ENCODE peak calls at places on chromosomes 3 and 15, in four cellular contexts. One of them, this sample, is unnamed.

GRCh38 chr3:117688583-117688982 is 979.0 kb downstream of the TUSC7 start:
- DNase-seq in esophagus muscularis mucosa: peak; percentile 82
- DNase-seq in body of pancreas: peak; percentile 9
- DNase-seq in tibial nerve: no peak
- DNase-seq in this sample: no peak

GRCh38 chr15:76863693-76864092 is 41.4 kb downstream of the SCAPER start:
- DNase-seq in esophagus muscularis mucosa: no peak
- DNase-seq in body of pancreas: no peak
- DNase-seq in tibial nerve: no peak
- DNase-seq in this sample: no peak

GRCh38 chr3:31724681-31725080 is 192.0 kb downstream of the STT3B start:
- DNase-seq in esophagus muscularis mucosa: no peak
- DNase-seq in body of pancreas: no peak
- DNase-seq in tibial nerve: no peak
- DNase-seq in this sample: no peak

GRCh38 chr3:129985113-129985512 is 10.6 kb downstream of the TRH start:
- DNase-seq in esophagus muscularis mucosa: no peak
- DNase-seq in body of pancreas: no peak
- DNase-seq in tibial nerve: no peak
- DNase-seq in this sample: peak; percentile 45

GRCh38 chr3:128076783-128077624 is 24.8 kb downstream of the SEC61A1 start:
- DNase-seq in esophagus muscularis mucosa: no peak
- DNase-seq in body of pancreas: peak; percentile 39
- DNase-seq in tibial nerve: no peak
- DNase-seq in this sample: peak; percentile 33

GRCh38 chr3:58568572-58569286 is 8.5 kb downstream of the FAM107A start:
- DNase-seq in esophagus muscularis mucosa: peak; percentile 95
- DNase-seq in body of pancreas: peak; percentile 82
- DNase-seq in tibial nerve: peak; percentile 94
- DNase-seq in this sample: peak; percentile 53

GRCh38 chr3:125141596-125142417 is 70.7 kb downstream of the SLC12A8 start:
- DNase-seq in esophagus muscularis mucosa: no peak
- DNase-seq in body of pancreas: peak; percentile 49
- DNase-seq in tibial nerve: no peak
- DNase-seq in this sample: peak; percentile 41

GRCh38 chr15:62649793-62650420 is 392.6 kb upstream of the TPM1 start:
- DNase-seq in esophagus muscularis mucosa: peak; percentile 74
- DNase-seq in body of pancreas: peak; percentile 15
- DNase-seq in tibial nerve: peak; percentile 32
- DNase-seq in this sample: no peak

GRCh38 chr15:96796841-96797240 is 466.3 kb downstream of the NR2F2 start:
- DNase-seq in esophagus muscularis mucosa: peak; percentile 91
- DNase-seq in body of pancreas: no peak
- DNase-seq in tibial nerve: no peak
- DNase-seq in this sample: no peak

GRCh38 chr15:91040851-91041250 is 18.5 kb upstream of the VPS33B start:
- DNase-seq in esophagus muscularis mucosa: no peak
- DNase-seq in body of pancreas: no peak
- DNase-seq in tibial nerve: no peak
- DNase-seq in this sample: no peak

GRCh38 chr15:100861511-100861991 is 18.1 kb upstream of the ALDH1A3 start:
- DNase-seq in esophagus muscularis mucosa: no peak
- DNase-seq in body of pancreas: no peak
- DNase-seq in tibial nerve: peak; percentile 32
- DNase-seq in this sample: no peak
- H3K4me1 ChIP-seq in esophagus muscularis mucosa: peaks cover 13% of the 10 kb centered on the region
- H3K4me1 ChIP-seq in body of pancreas: no peaks in the 10 kb centered on the region
- H3K4me1 ChIP-seq in tibial nerve: no peaks in the 10 kb centered on the region
- H3K4me1 ChIP-seq in this sample: no peaks in the 10 kb centered on the region

DNA sequence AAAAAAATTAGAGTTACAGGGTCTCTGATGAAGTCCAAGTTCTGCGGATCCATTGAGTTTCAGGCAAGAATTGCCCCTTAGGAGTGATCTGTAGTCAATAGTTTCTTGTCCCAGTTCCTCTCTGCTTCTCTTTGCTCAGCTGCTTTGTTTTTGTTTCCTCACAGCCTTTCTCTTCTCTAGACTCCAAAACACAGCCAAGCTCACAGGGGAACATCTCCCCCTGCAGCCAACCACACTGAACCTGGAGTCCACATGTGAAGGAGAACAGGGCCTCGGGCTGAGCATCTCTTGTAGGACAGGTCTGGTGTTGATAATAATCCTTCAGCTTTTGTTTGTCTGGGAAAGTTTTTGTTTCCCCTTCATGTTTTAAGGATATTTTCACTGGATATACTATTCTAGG is 202.6 kb upstream of the ATP10A start:
- DNase-seq in esophagus muscularis mucosa: no peak
- DNase-seq in body of pancreas: no peak
- DNase-seq in tibial nerve: no peak
- DNase-seq in this sample: no peak
- H3K4me1 ChIP-seq in esophagus muscularis mucosa: no peaks in the 10 kb centered on the region
- H3K4me1 ChIP-seq in body of pancreas: no peaks in the 10 kb centered on the region
- H3K4me1 ChIP-seq in tibial nerve: no peaks in the 10 kb centered on the region
- H3K4me1 ChIP-seq in this sample: no peaks in the 10 kb centered on the region

DNA sequence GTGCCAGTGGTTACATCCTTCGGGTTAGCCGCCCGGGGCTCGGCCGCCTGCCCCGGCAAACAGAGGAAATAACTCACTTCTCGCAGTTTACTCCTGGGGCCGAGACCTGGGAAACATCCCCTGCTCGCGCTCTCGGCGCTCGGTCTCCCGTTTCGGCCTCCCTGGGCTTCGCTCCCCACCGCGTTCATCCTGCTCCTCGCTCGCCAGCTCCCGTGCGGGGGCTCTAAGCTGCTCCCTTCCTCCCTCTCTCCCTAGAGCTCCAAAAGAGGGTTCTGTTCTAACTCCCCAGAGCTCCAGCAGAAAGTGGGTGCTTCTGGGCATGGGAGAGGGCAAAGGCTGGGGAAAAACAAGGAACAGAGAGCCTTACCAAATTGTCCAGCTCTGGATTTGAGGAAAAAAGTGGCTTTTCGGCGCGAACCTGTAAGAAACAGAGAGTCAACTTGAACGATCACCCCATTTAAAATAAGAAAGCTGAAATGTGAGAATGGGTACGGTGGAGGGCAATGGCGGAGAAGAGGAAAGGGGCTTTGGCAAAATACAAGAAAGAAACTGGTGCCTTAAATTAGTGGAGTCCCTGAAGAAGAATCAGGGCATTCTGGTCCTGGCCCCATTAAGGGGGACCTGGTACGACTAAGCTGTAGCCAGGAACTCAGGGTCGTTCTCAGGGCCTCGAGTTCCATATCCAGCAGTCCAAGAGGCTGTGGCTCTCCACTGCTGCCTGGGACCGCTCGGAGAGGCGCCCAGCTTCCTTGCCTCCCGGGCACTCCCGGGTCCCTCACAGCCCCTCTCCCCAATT is 5.0 kb downstream of the MEIS2 start:
- DNase-seq in esophagus muscularis mucosa: no peak
- DNase-seq in body of pancreas: no peak
- DNase-seq in tibial nerve: no peak
- DNase-seq in this sample: peak; percentile 32
- H3K4me1 ChIP-seq in esophagus muscularis mucosa: peaks cover 48% of the 10 kb centered on the region
- H3K4me1 ChIP-seq in body of pancreas: peaks cover 14% of the 10 kb centered on the region
- H3K4me1 ChIP-seq in tibial nerve: no peaks in the 10 kb centered on the region
- H3K4me1 ChIP-seq in this sample: peaks cover 10% of the 10 kb centered on the region

GRCh38 chr3:15755780-15756179 is 42.0 kb downstream of the ANKRD28 start:
- DNase-seq in esophagus muscularis mucosa: no peak
- DNase-seq in body of pancreas: no peak
- DNase-seq in tibial nerve: no peak
- DNase-seq in this sample: no peak
- H3K4me1 ChIP-seq in esophagus muscularis mucosa: no peaks in the 10 kb centered on the region
- H3K4me1 ChIP-seq in body of pancreas: peaks cover 21% of the 10 kb centered on the region
- H3K4me1 ChIP-seq in tibial nerve: no peaks in the 10 kb centered on the region
- H3K4me1 ChIP-seq in this sample: no peaks in the 10 kb centered on the region

DNA sequence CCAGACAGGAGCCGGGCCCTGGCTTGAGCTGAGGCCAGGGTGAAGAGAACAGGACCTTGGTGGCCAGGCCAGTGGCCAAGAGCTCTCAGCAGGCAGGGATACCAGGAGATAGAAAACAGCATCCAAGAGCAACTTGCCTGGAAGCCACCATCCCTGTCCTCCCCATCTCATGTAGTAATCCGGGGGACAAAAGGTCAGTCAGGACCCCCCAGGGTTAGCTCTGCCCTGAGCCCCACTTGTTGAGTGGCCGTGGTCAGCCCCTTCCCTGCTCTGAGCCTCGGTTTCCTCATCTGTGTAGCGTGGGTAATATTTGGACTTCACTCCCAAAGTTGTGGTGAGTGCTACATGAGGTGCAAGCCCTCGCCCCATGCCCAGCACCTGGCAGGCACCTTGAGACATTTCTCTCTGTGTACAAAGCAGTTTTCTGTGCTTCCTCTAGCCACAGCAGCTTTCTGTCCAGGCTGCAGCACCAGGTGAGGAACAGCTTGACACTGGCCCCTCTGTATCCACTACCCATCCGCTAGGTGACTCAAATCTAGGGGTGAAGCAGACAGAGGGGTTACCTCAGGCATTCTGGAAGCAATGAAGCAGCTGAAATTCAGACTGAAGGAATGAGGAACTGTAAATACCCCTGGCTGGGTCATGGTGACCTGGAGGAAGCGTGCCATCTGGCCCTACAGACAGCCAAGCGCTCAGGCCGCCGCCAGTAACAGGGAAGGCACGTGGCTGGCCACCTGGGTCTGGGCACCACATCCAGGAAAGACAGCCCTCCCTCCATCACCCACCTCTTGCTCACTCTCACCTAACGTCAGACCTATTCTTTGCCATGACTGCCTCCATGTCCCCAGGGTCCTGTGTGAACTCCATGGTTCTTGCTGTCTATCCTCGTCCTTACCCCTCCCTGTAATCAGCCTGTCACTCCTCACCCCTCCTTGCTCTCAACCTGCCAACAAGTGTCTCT is 6.7 kb downstream of the CISH start:
- DNase-seq in esophagus muscularis mucosa: no peak
- DNase-seq in body of pancreas: peak; percentile 94
- DNase-seq in tibial nerve: peak; percentile 55
- DNase-seq in this sample: no peak
- H3K4me1 ChIP-seq in esophagus muscularis mucosa: peaks cover 98% of the 10 kb centered on the region
- H3K4me1 ChIP-seq in body of pancreas: peaks cover 100% of the 10 kb centered on the region
- H3K4me1 ChIP-seq in tibial nerve: no peaks in the 10 kb centered on the region
- H3K4me1 ChIP-seq in this sample: peaks cover 18% of the 10 kb centered on the region

GRCh38 chr3:66425032-66425431 is 75.8 kb downstream of the LRIG1 start:
- DNase-seq in esophagus muscularis mucosa: no peak
- DNase-seq in body of pancreas: peak; percentile 89
- DNase-seq in tibial nerve: peak; percentile 64
- DNase-seq in this sample: no peak
- H3K4me1 ChIP-seq in esophagus muscularis mucosa: peaks cover 69% of the 10 kb centered on the region
- H3K4me1 ChIP-seq in body of pancreas: peaks cover 71% of the 10 kb centered on the region
- H3K4me1 ChIP-seq in tibial nerve: no peaks in the 10 kb centered on the region
- H3K4me1 ChIP-seq in this sample: peaks cover 13% of the 10 kb centered on the region

GRCh38 chr3:32818431-32819085 is 761 bp downstream of the TRIM71 start:
- DNase-seq in esophagus muscularis mucosa: no peak
- DNase-seq in body of pancreas: no peak
- DNase-seq in tibial nerve: no peak
- DNase-seq in this sample: no peak
- H3K4me1 ChIP-seq in esophagus muscularis mucosa: peaks cover 37% of the 10 kb centered on the region
- H3K4me1 ChIP-seq in body of pancreas: peaks cover 21% of the 10 kb centered on the region
- H3K4me1 ChIP-seq in tibial nerve: no peaks in the 10 kb centered on the region
- H3K4me1 ChIP-seq in this sample: no peaks in the 10 kb centered on the region

GRCh38 chr3:53252105-53252946 is 3.5 kb downstream of the TKT start:
- DNase-seq in esophagus muscularis mucosa: no peak
- DNase-seq in body of pancreas: no peak
- DNase-seq in tibial nerve: no peak
- DNase-seq in this sample: no peak

GRCh38 chr3:53250453-53250852 is 5.4 kb downstream of the TKT start:
- DNase-seq in esophagus muscularis mucosa: no peak
- DNase-seq in body of pancreas: no peak
- DNase-seq in tibial nerve: no peak
- DNase-seq in this sample: no peak

GRCh38 chr3:53253707-53254106 is 2.1 kb downstream of the TKT start:
- DNase-seq in esophagus muscularis mucosa: no peak
- DNase-seq in body of pancreas: no peak
- DNase-seq in tibial nerve: no peak
- DNase-seq in this sample: no peak

GRCh38 chr3:53254190-53254809 is 1.5 kb downstream of the TKT start:
- DNase-seq in esophagus muscularis mucosa: no peak
- DNase-seq in body of pancreas: peak; percentile 71
- DNase-seq in tibial nerve: no peak
- DNase-seq in this sample: no peak

GRCh38 chr3:53250881-53251605 is 4.8 kb downstream of the TKT start:
- DNase-seq in esophagus muscularis mucosa: no peak
- DNase-seq in body of pancreas: no peak
- DNase-seq in tibial nerve: no peak
- DNase-seq in this sample: no peak
- H3K4me1 ChIP-seq in esophagus muscularis mucosa: peaks cover 75% of the 10 kb centered on the region
- H3K4me1 ChIP-seq in body of pancreas: peaks cover 58% of the 10 kb centered on the region
- H3K4me1 ChIP-seq in tibial nerve: no peaks in the 10 kb centered on the region
- H3K4me1 ChIP-seq in this sample: no peaks in the 10 kb centered on the region

GRCh38 chr15:84600687-84601554 is at the start of gene ZSCAN2:
- DNase-seq in esophagus muscularis mucosa: peak; percentile 99
- DNase-seq in body of pancreas: peak; percentile 97
- DNase-seq in tibial nerve: peak; percentile 91
- DNase-seq in this sample: peak; percentile 98
- H3K4me1 ChIP-seq in esophagus muscularis mucosa: peaks cover 40% of the 10 kb centered on the region
- H3K4me1 ChIP-seq in body of pancreas: peaks cover 42% of the 10 kb centered on the region
- H3K4me1 ChIP-seq in tibial nerve: no peaks in the 10 kb centered on the region
- H3K4me1 ChIP-seq in this sample: no peaks in the 10 kb centered on the region

This sample was measured in BE2C.